ENCODE peak calls at places on chromosomes 16 and 17, in four cellular contexts. One of them, this sample, is unnamed.

GRCh38 chr17:56908061-56908542 is 5.7 kb downstream of the TRIM25 start:
- DNase-seq in left ventricle myocardium inferior: peak
- DNase-seq in tibial artery: peak
- DNase-seq in C1 segment of cervical spinal cord: no peak
- DNase-seq in this sample: no peak

GRCh38 chr17:60610481-60610880 is 10.5 kb downstream of the PPM1D start:
- DNase-seq in left ventricle myocardium inferior: no peak
- DNase-seq in tibial artery: no peak
- DNase-seq in C1 segment of cervical spinal cord: no peak
- DNase-seq in this sample: no peak

GRCh38 chr17:29166507-29166887 is 13.7 kb downstream of the MYO18A start:
- DNase-seq in left ventricle myocardium inferior: no peak
- DNase-seq in tibial artery: no peak
- DNase-seq in C1 segment of cervical spinal cord: no peak
- DNase-seq in this sample: no peak

GRCh38 chr16:49281843-49282642 is 405 bp upstream of the CBLN1 start:
- DNase-seq in left ventricle myocardium inferior: peak
- DNase-seq in tibial artery: peak
- DNase-seq in C1 segment of cervical spinal cord: peak
- DNase-seq in this sample: no peak

GRCh38 chr17:22694362-22695227 is 1002.3 kb downstream of the KCNJ18 start:
- DNase-seq in left ventricle myocardium inferior: no peak
- DNase-seq in tibial artery: no peak
- DNase-seq in C1 segment of cervical spinal cord: no peak
- DNase-seq in this sample: no peak

GRCh38 chr16:29852654-29853053 is 10.4 kb downstream of the CDIPT start:
- DNase-seq in left ventricle myocardium inferior: no peak
- DNase-seq in tibial artery: no peak
- DNase-seq in C1 segment of cervical spinal cord: no peak
- DNase-seq in this sample: no peak

GRCh38 chr17:56786989-56787482 is 46.7 kb downstream of the C17orf67 start:
- DNase-seq in left ventricle myocardium inferior: no peak
- DNase-seq in tibial artery: no peak
- DNase-seq in C1 segment of cervical spinal cord: no peak
- DNase-seq in this sample: no peak

GRCh38 chr17:74199306-74200092 is 4.0 kb upstream of the RPL38 start:
- DNase-seq in left ventricle myocardium inferior: peak
- DNase-seq in tibial artery: peak
- DNase-seq in C1 segment of cervical spinal cord: no peak
- DNase-seq in this sample: peak

GRCh38 chr17:30961213-30962188 is 9.3 kb upstream of the RNF135 start:
- DNase-seq in left ventricle myocardium inferior: no peak
- DNase-seq in tibial artery: no peak
- DNase-seq in C1 segment of cervical spinal cord: no peak
- DNase-seq in this sample: peak

GRCh38 chr16:70483426-70483825 is 29.0 kb downstream of the FCSK start:
- DNase-seq in left ventricle myocardium inferior: no peak
- DNase-seq in tibial artery: no peak
- DNase-seq in C1 segment of cervical spinal cord: no peak
- DNase-seq in this sample: no peak

GRCh38 chr16:27291722-27292240 is 22.0 kb upstream of the IL4R start:
- DNase-seq in left ventricle myocardium inferior: no peak
- DNase-seq in tibial artery: no peak
- DNase-seq in C1 segment of cervical spinal cord: no peak
- DNase-seq in this sample: no peak

GRCh38 chr17:8019665-8020064 is 17.2 kb downstream of the GUCY2D start:
- DNase-seq in left ventricle myocardium inferior: no peak
- DNase-seq in tibial artery: no peak
- DNase-seq in C1 segment of cervical spinal cord: no peak
- DNase-seq in this sample: no peak

GRCh38 chr17:80862341-80862969 is 129.2 kb upstream of the CHMP6 start:
- DNase-seq in left ventricle myocardium inferior: no peak
- DNase-seq in tibial artery: no peak
- DNase-seq in C1 segment of cervical spinal cord: no peak
- DNase-seq in this sample: no peak

GRCh38 chr17:76772842-76773521 is 35.1 kb downstream of the MFSD11 start:
- DNase-seq in left ventricle myocardium inferior: no peak
- DNase-seq in tibial artery: no peak
- DNase-seq in C1 segment of cervical spinal cord: no peak
- DNase-seq in this sample: peak

GRCh38 chr17:75129576-75129975 is 2.0 kb downstream of the NT5C start:
- DNase-seq in left ventricle myocardium inferior: no peak
- DNase-seq in tibial artery: no peak
- DNase-seq in C1 segment of cervical spinal cord: no peak
- DNase-seq in this sample: no peak

GRCh38 chr16:54446639-54447038 is 160.1 kb upstream of the IRX3 start:
- DNase-seq in left ventricle myocardium inferior: peak
- DNase-seq in tibial artery: peak
- DNase-seq in C1 segment of cervical spinal cord: no peak
- DNase-seq in this sample: no peak

GRCh38 chr17:43994272-43995149 is 9.9 kb upstream of the NAGS start:
- DNase-seq in left ventricle myocardium inferior: peak
- DNase-seq in tibial artery: no peak
- DNase-seq in C1 segment of cervical spinal cord: peak
- DNase-seq in this sample: peak

GRCh38 chr17:50689956-50690886 is 17.5 kb downstream of the ANKRD40 start:
- DNase-seq in left ventricle myocardium inferior: no peak
- DNase-seq in tibial artery: no peak
- DNase-seq in C1 segment of cervical spinal cord: peak
- DNase-seq in this sample: no peak

GRCh38 chr17:31550389-31551056 is 159.0 kb downstream of the RAB11FIP4 start:
- DNase-seq in left ventricle myocardium inferior: no peak
- DNase-seq in tibial artery: no peak
- DNase-seq in C1 segment of cervical spinal cord: no peak
- DNase-seq in this sample: no peak

GRCh38 chr17:57706761-57707160 is 38.3 kb downstream of the CCDC182 start:
- DNase-seq in left ventricle myocardium inferior: no peak
- DNase-seq in tibial artery: no peak
- DNase-seq in C1 segment of cervical spinal cord: no peak
- DNase-seq in this sample: no peak

GRCh38 chr16:9484901-9485300 is 393.5 kb downstream of the HAPSTR1 start:
- DNase-seq in left ventricle myocardium inferior: no peak
- DNase-seq in tibial artery: no peak
- DNase-seq in C1 segment of cervical spinal cord: no peak
- DNase-seq in this sample: no peak

GRCh38 chr17:57622886-57623433 is 122.1 kb downstream of the CCDC182 start:
- DNase-seq in left ventricle myocardium inferior: no peak
- DNase-seq in tibial artery: no peak
- DNase-seq in C1 segment of cervical spinal cord: no peak
- DNase-seq in this sample: no peak

GRCh38 chr16:31214705-31215286 is 877 bp downstream of the TRIM72 start:
- DNase-seq in left ventricle myocardium inferior: no peak
- DNase-seq in tibial artery: no peak
- DNase-seq in C1 segment of cervical spinal cord: no peak
- DNase-seq in this sample: no peak

GRCh38 chr17:76840884-76841775 is 27.1 kb upstream of the MGAT5B start:
- DNase-seq in left ventricle myocardium inferior: no peak
- DNase-seq in tibial artery: no peak
- DNase-seq in C1 segment of cervical spinal cord: no peak
- DNase-seq in this sample: no peak

GRCh38 chr16:67537270-67537635 is 8.6 kb downstream of the RIPOR1 start:
- DNase-seq in left ventricle myocardium inferior: peak
- DNase-seq in tibial artery: peak
- DNase-seq in C1 segment of cervical spinal cord: peak
- DNase-seq in this sample: peak

GRCh38 chr17:35460354-35460851 is 11.8 kb upstream of the SLFN13 start:
- DNase-seq in left ventricle myocardium inferior: peak
- DNase-seq in tibial artery: no peak
- DNase-seq in C1 segment of cervical spinal cord: no peak
- DNase-seq in this sample: peak

GRCh38 chr17:69967910-69968411 is 107.1 kb upstream of the KCNJ16 start:
- DNase-seq in left ventricle myocardium inferior: no peak
- DNase-seq in tibial artery: no peak
- DNase-seq in C1 segment of cervical spinal cord: no peak
- DNase-seq in this sample: no peak

GRCh38 chr16:79334127-79334526 is 266.4 kb downstream of the MAF start:
- DNase-seq in left ventricle myocardium inferior: no peak
- DNase-seq in tibial artery: no peak
- DNase-seq in C1 segment of cervical spinal cord: no peak
- DNase-seq in this sample: peak

GRCh38 chr16:27840311-27841060 is 223.0 kb downstream of the GSG1L start:
- DNase-seq in left ventricle myocardium inferior: no peak
- DNase-seq in tibial artery: no peak
- DNase-seq in C1 segment of cervical spinal cord: no peak
- DNase-seq in this sample: no peak

This sample was measured in T follicular helper cell.